ENCODE peak calls at places on chromosomes 16 and 17, in eight cellular contexts. H is fibroblast of lung, J is tibial artery, X is sigmoid colon, W is vagina, T is endothelial cell of umbilical vein, S is breast epithelium, R is heart right ventricle. F is an unnamed sample. For H3K27me3 and H3K9me3, the result is how much of the 10 kb centered on the place peaks cover.

GRCh38 chr17:64218066-64218465 is 45.0 kb downstream of the TEX2 start:
- DNase-seq in J (no peak), W (no peak), H (no peak), T (no peak), R (no peak), X (no peak), S (no peak), F (no peak)

GRCh38 chr16:31916056-31916488 is 42.5 kb downstream of the ZNF267 start:
- DNase-seq in X (no peak), J (no peak), T (no peak), S (no peak), H (no peak), W (no peak), R (no peak), F (no peak)

GRCh38 chr17:47633996-47634395 is 15.7 kb upstream of the KPNB1 start:
- DNase-seq in H (no peak), W (no peak), S (no peak), X (no peak), J (no peak), R (no peak), T (no peak), F (no peak)

GRCh38 chr17:47792979-47793378 is 28.6 kb downstream of the OSBPL7 start:
- DNase-seq in R (no peak), T (no peak), H (no peak), S (no peak), W (no peak), X (no peak), J (no peak), F (no peak)

GRCh38 chr16:3223913-3224515 is 10.9 kb downstream of the ZNF200 start:
- DNase-seq in W (no peak), R (no peak), H (peak), X (no peak), T (peak), J (no peak), S (no peak), F (no peak)

GRCh38 chr17:6752068-6752909 is 3.6 kb upstream of the XAF1 start:
- DNase-seq in W (no peak), S (no peak), J (peak), R (peak), X (peak), H (peak), T (peak), F (no peak)

GRCh38 chr16:67393111-67393789 is at the start of gene TPPP3:
- DNase-seq in S (peak), J (peak), X (peak), W (no peak), T (peak), R (peak), H (peak), F (peak)

GRCh38 chr16:47359478-47359877 is 101.4 kb downstream of the ITFG1 start:
- DNase-seq in J (no peak), X (no peak), R (peak), S (no peak), W (no peak), H (peak), T (peak), F (peak)

GRCh38 chr17:48613862-48614694 is 1.0 kb downstream of the HOXB8 start:
- DNase-seq in X (no peak), J (no peak), H (no peak), S (no peak), T (peak), W (no peak), R (no peak), F (no peak)

GRCh38 chr16:12002447-12003006 is 26.0 kb downstream of the SNX29 start:
- DNase-seq in T (no peak), H (peak), X (no peak), W (no peak), J (no peak), S (no peak), R (peak), F (no peak)

GRCh38 chr17:79371984-79372383 is 238.9 kb downstream of the RBFOX3 start:
- DNase-seq in X (no peak), R (no peak), W (no peak), J (no peak), S (no peak), T (no peak), H (no peak), F (no peak)
- H3K27me3 ChIP-seq in X (under half), R (under half), W (under half), J (under half), S (half or more), T (under half), H (under half), F (under half)

DNA sequence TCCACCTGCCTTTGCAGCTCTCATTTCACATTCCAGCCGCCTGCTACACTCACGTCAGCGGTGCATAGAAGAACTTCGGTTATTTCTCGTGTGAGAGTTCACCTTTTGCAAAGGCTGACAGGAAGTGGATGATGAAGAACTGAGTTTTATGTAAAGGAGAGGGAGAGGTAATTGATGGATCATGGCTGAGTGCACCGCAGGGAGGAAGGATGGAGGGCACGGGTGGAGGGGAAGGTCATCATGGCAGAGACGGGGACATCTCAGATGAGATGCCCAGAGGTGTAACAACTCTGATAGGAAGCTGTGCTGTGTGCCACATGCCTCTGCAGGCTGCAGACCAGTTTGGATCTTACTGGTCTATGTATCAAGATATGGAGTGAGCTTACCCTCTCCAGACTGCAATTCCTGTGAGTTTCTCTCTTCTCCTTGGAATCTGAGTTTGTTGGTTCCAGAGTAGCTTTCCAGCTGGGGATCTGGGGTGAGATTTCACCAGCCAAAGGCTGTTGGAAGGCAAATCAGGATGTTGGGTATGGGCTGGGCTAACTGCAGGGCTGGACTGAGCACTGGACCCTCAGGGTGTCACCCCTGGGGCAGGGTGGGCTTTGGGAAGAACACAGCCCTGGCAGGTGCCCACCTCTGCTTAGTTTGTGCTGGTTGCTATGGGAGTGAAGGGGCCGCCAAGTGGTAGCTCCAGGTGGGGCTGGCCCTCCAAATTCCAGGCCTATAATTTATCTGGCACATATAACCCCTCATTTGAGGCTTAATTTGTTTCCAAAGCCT is 777.0 kb downstream of the KCNJ18 start:
- DNase-seq in X (no peak), R (no peak), T (no peak), W (no peak), H (no peak), S (no peak), J (no peak), F (no peak)
- H3K9me3 ChIP-seq in X (under half), R (under half), T (under half), W (under half), H (under half), S (under half), J (under half), F (under half)

GRCh38 chr17:58692239-58693055 is at the start of gene RAD51C:
- DNase-seq in H (peak), J (peak), R (peak), T (peak), X (peak), W (peak), S (peak), F (peak)
- H3K27me3 ChIP-seq in H (under half), J (under half), R (under half), T (under half), X (under half), W (under half), S (under half), F (under half)

DNA sequence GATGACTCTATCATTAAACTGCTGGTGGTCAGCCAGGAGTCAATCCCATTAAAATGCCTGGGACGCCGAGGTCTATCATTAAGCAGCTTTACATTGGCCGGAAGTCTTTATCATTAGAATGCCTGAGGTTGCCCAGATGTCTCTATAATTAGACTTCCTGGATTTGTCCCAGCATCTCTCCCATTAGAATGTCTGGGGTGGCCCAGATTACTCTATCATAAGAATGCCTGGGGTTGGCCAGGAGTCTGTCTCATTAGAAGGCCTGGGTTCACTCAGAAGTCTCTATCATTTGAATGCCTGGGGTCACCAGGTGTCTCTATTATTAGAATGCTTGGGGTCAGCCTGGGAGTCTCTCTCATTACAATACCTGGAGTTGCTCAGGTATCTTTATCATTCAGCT is 2227.2 kb downstream of the TP53TG3F start:
- DNase-seq in T (no peak), S (no peak), W (no peak), J (no peak), R (no peak), X (no peak), H (no peak), F (no peak)
- H3K9me3 ChIP-seq in T (under half), S (half or more), W (under half), J (under half), R (under half), X (under half), H (under half), F (under half)

DNA sequence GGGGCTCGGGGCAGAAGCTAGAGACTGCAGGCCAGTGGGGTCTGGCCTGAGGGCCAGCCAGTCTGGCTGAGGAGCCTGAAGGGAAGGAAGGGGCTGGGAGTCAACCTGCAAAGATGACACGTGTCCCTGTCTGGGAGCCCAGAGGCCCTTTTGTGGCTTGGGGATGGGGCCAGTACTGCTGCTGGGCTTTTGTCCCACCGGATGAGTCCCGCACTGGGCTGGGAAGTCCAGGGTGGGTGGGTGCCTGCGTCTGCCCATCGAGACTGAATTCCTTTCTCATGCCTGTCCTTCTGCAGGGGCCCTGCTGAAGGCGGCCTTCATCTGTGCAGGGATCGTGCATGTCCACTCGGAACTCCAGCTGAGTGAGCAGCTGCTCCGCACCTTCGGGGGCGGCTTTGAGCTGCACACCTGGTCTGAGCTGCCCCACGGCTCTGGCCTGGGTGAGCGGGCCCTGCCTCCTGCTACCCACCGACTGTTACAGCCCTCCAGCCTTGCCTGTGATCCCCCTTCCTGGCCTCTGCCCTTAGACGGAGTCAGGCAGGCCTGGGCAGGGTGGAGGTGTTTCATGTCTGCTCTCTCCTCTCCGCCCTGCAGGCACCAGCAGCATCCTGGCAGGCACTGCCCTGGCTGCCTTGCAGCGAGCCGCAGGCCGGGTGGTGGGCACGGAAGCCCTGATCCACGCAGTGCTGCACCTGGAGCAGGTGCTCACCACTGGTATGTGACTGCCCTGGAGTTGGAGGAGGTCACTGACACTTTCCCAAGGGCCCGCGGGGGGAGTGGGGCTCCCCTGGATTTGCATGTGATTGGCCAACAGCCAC is 20.9 kb downstream of the FCSK start:
- DNase-seq in X (no peak), W (no peak), T (no peak), S (no peak), R (no peak), J (no peak), H (no peak), F (no peak)
- H3K27me3 ChIP-seq in X (under half), W (under half), T (under half), S (under half), R (under half), J (under half), H (under half), F (under half)

F was measured in HAP-1.